ENCODE peak calls at places on chromosomes 4 and X, in ten cellular contexts. K is body of pancreas, J is prostate gland, M is upper lobe of left lung, E is thyroid gland, S is tibial nerve, W is sigmoid colon, Y is IMR-90, R is uterus, G is heart left ventricle. O is an unnamed sample.

GRCh38 chr4:118112117-118112516 is 77.8 kb downstream of the NDST3 start:
- DNase-seq in K (no peak), R (no peak), M (no peak), Y (no peak), G (no peak), J (no peak), W (no peak), E (no peak), S (no peak), O (no peak)

GRCh38 chr4:108360857-108361820 is 192.4 kb upstream of the LEF1 start:
- DNase-seq in G (peak; percentile 37), W (no peak), M (no peak), J (peak; percentile 10), R (no peak), Y (peak; percentile 60), K (no peak), S (no peak), E (peak; percentile 4), O (no peak)

GRCh38 chrX:12988797-12989196 is 13.9 kb downstream of the TMSB4X start:
- DNase-seq in K (peak; percentile 72), S (no peak), Y (peak; percentile 74), R (no peak), W (no peak), M (peak; percentile 53), E (peak; percentile 53), G (no peak), J (peak; percentile 69), O (no peak)

GRCh38 chr4:145481164-145481941 is at the start of gene SMAD1:
- DNase-seq in E (peak; percentile 91), G (peak; percentile 91), J (peak; percentile 83), R (peak; percentile 74), W (peak; percentile 90), M (peak; percentile 80), S (peak; percentile 63), K (peak; percentile 92), Y (peak; percentile 82), O (peak; percentile 85)

GRCh38 chrX:47316276-47317025 is 53.9 kb upstream of the ZNF157 start:
- DNase-seq in E (no peak), G (no peak), W (no peak), K (peak; percentile 18), J (no peak), Y (no peak), S (no peak), M (no peak), R (no peak), O (no peak)

GRCh38 chr4:152357206-152357605 is 178.7 kb downstream of the FBXW7 start:
- DNase-seq in J (no peak), G (no peak), M (peak; percentile 68), W (no peak), S (no peak), E (no peak), Y (peak; percentile 45), K (no peak), R (no peak), O (no peak)

GRCh38 chrX:132576945-132577344 is 88.1 kb upstream of the MBNL3 start:
- DNase-seq in S (no peak), K (no peak), Y (no peak), M (no peak), J (no peak), W (no peak), E (no peak), G (no peak), R (no peak), O (no peak)

GRCh38 chr4:129335263-129335662 is 239.3 kb downstream of the C4orf33 start:
- DNase-seq in S (no peak), M (no peak), Y (no peak), K (no peak), R (no peak), W (no peak), G (no peak), E (no peak), J (no peak), O (no peak)

GRCh38 chr4:126223784-126224407 is 909.1 kb downstream of the FAT4 start:
- DNase-seq in K (no peak), S (no peak), W (no peak), E (no peak), M (no peak), J (no peak), Y (peak; percentile 23), G (no peak), R (no peak), O (no peak)

DNA sequence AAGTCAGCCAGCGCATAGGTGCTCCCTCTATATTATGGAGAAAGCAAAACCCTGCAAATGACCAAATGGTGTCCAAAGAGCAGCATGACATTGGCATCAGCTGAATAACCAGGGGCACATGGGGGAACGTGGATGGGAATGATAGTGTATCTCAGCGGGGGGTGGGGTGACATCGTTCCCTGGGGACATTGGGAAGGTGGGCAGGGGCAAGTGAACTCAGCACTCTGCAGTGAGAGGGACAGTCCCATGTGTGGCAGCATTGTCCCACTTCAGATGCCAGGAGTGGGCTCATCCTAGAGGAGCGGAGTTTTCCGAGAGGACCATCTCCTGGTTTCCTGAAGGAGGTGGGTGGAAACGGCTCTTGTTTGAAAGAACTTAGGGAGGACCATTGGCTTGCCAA is 64.8 kb downstream of the NELFA start:
- DNase-seq in J (no peak), E (no peak), M (no peak), S (no peak), R (no peak), W (no peak), G (no peak), Y (no peak), K (no peak), O (no peak)
- TF ChIP-seq POLR2A in J (no peak), E (no peak), M (no peak), S (no peak), R (no peak), W (no peak), G (no peak), Y (no peak), K (no peak), O (no peak)

GRCh38 chr4:7698586-7698985 is 241.1 kb downstream of the AFAP1 start:
- DNase-seq in E (no peak), K (no peak), S (no peak), G (no peak), W (no peak), Y (peak; percentile 11), J (no peak), R (no peak), M (no peak), O (no peak)
- TF ChIP-seq CTCF in E (no peak), K (no peak), S (no peak), G (no peak), W (no peak), Y (no peak), J (no peak), R (peak; percentile 7), M (no peak), O (no peak)

GRCh38 chr4:2085496-2085901 is 26.4 kb downstream of the NAT8L start:
- DNase-seq in K (no peak), W (peak; percentile 54), Y (no peak), M (peak; percentile 16), R (no peak), S (no peak), G (no peak), E (no peak), J (no peak), O (peak; percentile 12)

GRCh38 chr4:2084316-2084715 is 25.2 kb downstream of the NAT8L start:
- DNase-seq in G (no peak), E (no peak), R (no peak), W (peak; percentile 43), K (no peak), Y (peak; percentile 2), S (no peak), M (peak; percentile 12), J (no peak), O (peak; percentile 11)

GRCh38 chr4:2089222-2089621 is 30.1 kb downstream of the NAT8L start:
- DNase-seq in K (no peak), J (no peak), R (no peak), G (no peak), M (no peak), E (no peak), W (no peak), Y (no peak), S (no peak), O (no peak)

GRCh38 chr4:2083826-2084160 is 24.7 kb downstream of the NAT8L start:
- DNase-seq in E (no peak), R (no peak), J (no peak), W (peak; percentile 10), G (peak; percentile 7), M (peak; percentile 1), S (no peak), K (no peak), Y (no peak), O (peak; percentile 10)

DNA sequence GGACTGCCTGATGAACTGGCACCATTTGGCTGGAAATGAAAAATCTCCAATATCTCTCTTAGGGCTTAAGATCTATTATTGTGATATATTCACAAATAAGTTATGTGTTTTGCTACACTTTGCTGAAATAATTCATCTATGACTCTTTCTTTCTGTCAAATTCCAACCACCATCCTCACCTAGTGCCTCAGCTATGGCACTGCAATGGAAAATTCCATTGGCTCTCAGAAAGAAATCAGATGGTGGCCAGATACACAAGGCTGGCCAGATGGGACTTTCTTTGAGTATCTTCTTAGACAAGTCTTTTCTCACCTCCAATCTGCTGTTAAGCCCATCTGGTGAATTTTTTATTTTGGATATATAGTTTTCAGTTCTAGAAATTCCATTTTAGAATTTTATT is 28.0 kb downstream of the NAT8L start:
- DNase-seq in M (no peak), S (no peak), Y (no peak), J (no peak), W (no peak), G (no peak), K (no peak), E (no peak), R (no peak), O (no peak)
- H3K4me1 ChIP-seq in M (no peaks in the 10 kb centered on the region), S (peaks cover under 1% of the 10 kb centered on the region), Y (no peaks in the 10 kb centered on the region), J (no peaks in the 10 kb centered on the region), W (no peaks in the 10 kb centered on the region), G (no peaks in the 10 kb centered on the region), K (no peaks in the 10 kb centered on the region), E (no peaks in the 10 kb centered on the region), R (no peaks in the 10 kb centered on the region), O (no peaks in the 10 kb centered on the region)

DNA sequence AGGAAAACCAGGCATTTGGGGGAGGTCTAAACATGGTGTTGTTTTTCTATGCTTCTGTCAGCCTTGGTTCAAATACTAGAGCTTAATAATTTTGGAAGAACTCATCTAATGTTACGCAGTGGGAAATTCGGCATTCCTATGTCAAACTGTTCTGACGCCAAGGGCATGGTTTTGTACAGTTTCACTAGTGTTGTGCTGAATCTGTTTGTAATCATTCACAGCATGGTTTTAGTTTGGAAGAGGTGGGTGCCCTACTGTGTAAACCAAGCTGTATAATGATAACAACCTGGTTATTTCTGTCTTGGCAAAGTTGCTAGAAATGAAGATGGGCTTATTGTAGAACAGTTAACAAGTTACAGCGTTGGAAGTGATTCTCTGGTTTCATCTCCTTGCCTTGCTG is 5.2 kb downstream of the DDX3X start:
- DNase-seq in W (no peak), M (no peak), Y (no peak), E (no peak), K (no peak), G (no peak), J (no peak), R (no peak), S (no peak), O (no peak)
- TF ChIP-seq POLR2A in W (no peak), M (no peak), Y (no peak), E (no peak), K (no peak), G (no peak), J (no peak), R (no peak), S (no peak), O (no peak)

DNA sequence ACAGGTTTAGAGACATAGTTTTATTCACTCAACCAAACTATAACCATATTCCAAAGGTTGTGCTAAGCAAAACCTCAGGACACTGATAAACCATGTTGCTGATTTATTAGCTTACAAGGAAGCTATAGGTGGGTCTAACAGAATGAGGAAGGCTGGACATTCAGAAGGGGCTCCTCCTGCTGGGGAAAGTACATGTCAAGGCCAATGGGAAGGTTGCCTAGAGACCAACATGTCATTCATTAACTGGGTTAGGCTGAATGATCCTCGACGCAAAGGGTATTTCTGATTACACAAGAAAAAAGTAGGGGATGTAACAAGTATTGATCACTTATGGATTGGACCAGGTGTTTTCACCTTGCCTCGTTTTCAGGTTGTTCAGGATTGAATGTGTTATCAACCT is 30.3 kb downstream of the SLC10A6 start:
- DNase-seq in S (no peak), R (no peak), Y (no peak), J (no peak), K (no peak), E (no peak), M (no peak), G (no peak), W (no peak), O (no peak)
- TF ChIP-seq CTCF in S (no peak), R (no peak), Y (no peak), J (no peak), K (no peak), E (no peak), M (no peak), G (no peak), W (no peak), O (no peak)

O was measured in testis.